ENCODE peak calls at places on chromosomes 7 and 10, in nine cellular contexts. N, I, P, K, R, C, D, Q and X are unnamed samples.

GRCh38 chr10:112227331-112227961 is 43.9 kb upstream of the GPAM start:
- DNase-seq in N (no peak), I (no peak), P (no peak), K (no peak), R (peak; percentile 36), C (no peak), D (no peak), Q (no peak), X (no peak)

GRCh38 chr10:44463511-44464121 is 78.7 kb upstream of the CXCL12 start:
- DNase-seq in N (no peak), I (no peak), P (no peak), K (no peak), R (peak; percentile 38), C (no peak), D (no peak), Q (no peak), X (no peak)

GRCh38 chr7:30905078-30906012 is 6.3 kb upstream of the AQP1 start:
- DNase-seq in N (no peak), I (peak; percentile 38), P (no peak), K (no peak), R (no peak), C (no peak), D (no peak), Q (no peak), X (no peak)

GRCh38 chr7:14900051-14900450 is 2.5 kb downstream of the DGKB start:
- DNase-seq in N (no peak), I (no peak), P (no peak), K (no peak), R (no peak), C (peak; percentile 14), D (no peak), Q (no peak), X (no peak)

GRCh38 chr10:128470302-128470962 is 344.2 kb upstream of the MKI67 start:
- DNase-seq in N (no peak), I (no peak), P (no peak), K (no peak), R (no peak), C (no peak), D (no peak), Q (no peak), X (no peak)

GRCh38 chr7:124570558-124570957 is 195.0 kb downstream of the GPR37 start:
- DNase-seq in N (no peak), I (no peak), P (no peak), K (no peak), R (no peak), C (no peak), D (no peak), Q (no peak), X (no peak)

GRCh38 chr10:133100706-133101463 is 13.2 kb downstream of the ADGRA1 start:
- DNase-seq in N (peak; percentile 98), I (no peak), P (peak; percentile 28), K (no peak), R (no peak), C (peak; percentile 98), D (no peak), Q (no peak), X (no peak)

GRCh38 chr7:108083980-108084379 is 46.2 kb downstream of the LAMB4 start:
- DNase-seq in N (no peak), I (no peak), P (no peak), K (no peak), R (peak; percentile 55), C (no peak), D (no peak), Q (no peak), X (no peak)

GRCh38 chr7:44142028-44142427 is 896 bp upstream of the MYL7 start:
- DNase-seq in N (no peak), I (no peak), P (no peak), K (no peak), R (no peak), C (no peak), D (no peak), Q (peak; percentile 52), X (no peak)

GRCh38 chr10:98848361-98848760 is 387.3 kb downstream of the HPSE2 start:
- DNase-seq in N (no peak), I (no peak), P (no peak), K (no peak), R (no peak), C (peak; percentile 3), D (no peak), Q (no peak), X (no peak)

GRCh38 chr10:52121688-52122087 is 192.4 kb upstream of the DKK1 start:
- DNase-seq in N (no peak), I (no peak), P (no peak), K (no peak), R (no peak), C (no peak), D (no peak), Q (no peak), X (no peak)

GRCh38 chr7:69889338-69890080 is 291.2 kb downstream of the AUTS2 start:
- DNase-seq in N (no peak), I (no peak), P (no peak), K (no peak), R (no peak), C (no peak), D (no peak), Q (no peak), X (no peak)

GRCh38 chr7:78953090-78953489 is 500.4 kb downstream of the MAGI2 start:
- DNase-seq in N (no peak), I (no peak), P (no peak), K (no peak), R (no peak), C (no peak), D (no peak), Q (no peak), X (no peak)

GRCh38 chr7:133365892-133366291 is 113.0 kb downstream of the EXOC4 start:
- DNase-seq in N (no peak), I (no peak), P (no peak), K (no peak), R (peak; percentile 50), C (no peak), D (no peak), Q (no peak), X (no peak)

GRCh38 chr10:16436758-16437539 is at the start of gene PTER:
- DNase-seq in N (peak; percentile 99), I (peak; percentile 99), P (peak; percentile 97), K (peak; percentile 73), R (peak; percentile 97), C (peak; percentile 98), D (peak; percentile 99), Q (peak; percentile 97), X (peak; percentile 98)

GRCh38 chr7:75631711-75632110 is 107.0 kb downstream of the HIP1 start:
- DNase-seq in N (no peak), I (no peak), P (no peak), K (no peak), R (no peak), C (no peak), D (no peak), Q (no peak), X (no peak)

GRCh38 chr10:90915141-90916075 is 5.5 kb downstream of the ANKRD1 start:
- DNase-seq in N (no peak), I (no peak), P (no peak), K (no peak), R (no peak), C (peak; percentile 29), D (no peak), Q (no peak), X (no peak)

GRCh38 chr7:111043533-111043932 is 47.4 kb upstream of the LRRN3 start:
- DNase-seq in N (no peak), I (no peak), P (no peak), K (no peak), R (no peak), C (no peak), D (no peak), Q (no peak), X (no peak)

GRCh38 chr7:131568953-131569352 is 12.5 kb upstream of the PODXL start:
- DNase-seq in N (peak; percentile 48), I (no peak), P (no peak), K (no peak), R (no peak), C (no peak), D (no peak), Q (no peak), X (no peak)

GRCh38 chr7:6536262-6536770 is 14.9 kb downstream of the GRID2IP start:
- DNase-seq in N (peak; percentile 72), I (peak; percentile 28), P (no peak), K (no peak), R (no peak), C (peak; percentile 63), D (no peak), Q (no peak), X (no peak)

GRCh38 chr10:70459771-70460490 is 18.4 kb upstream of the NODAL start:
- DNase-seq in N (peak; percentile 76), I (no peak), P (no peak), K (no peak), R (no peak), C (peak; percentile 57), D (no peak), Q (no peak), X (no peak)
- TF ChIP-seq CTCF in N (no peak), I (no peak), P (no peak), K (no peak), R (no peak), C (no peak), D (no peak), Q (no peak), X (no peak)

DNA sequence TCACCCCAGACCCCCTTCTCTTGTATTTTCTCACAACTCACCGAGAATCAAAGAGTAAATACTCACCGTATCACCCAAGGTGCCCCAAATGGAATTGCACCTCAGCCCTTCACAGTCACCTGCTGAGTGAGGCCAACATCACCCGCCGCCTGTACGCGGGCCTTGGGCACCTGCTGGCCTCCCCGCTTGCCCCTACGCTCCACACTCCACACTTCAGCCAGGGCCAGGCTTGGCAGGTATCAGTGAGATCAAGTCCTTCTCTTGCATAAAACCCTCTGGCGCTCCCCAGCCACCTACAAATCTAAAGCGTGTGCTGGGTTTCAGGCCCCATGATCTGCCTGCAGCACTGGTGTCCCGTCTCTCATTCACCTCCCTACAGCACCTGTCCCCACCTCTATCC is 300.6 kb downstream of the GFRA1 start:
- DNase-seq in N (no peak), I (no peak), P (no peak), K (no peak), R (no peak), C (no peak), D (no peak), Q (no peak), X (peak; percentile 36)
- H3K4me3 ChIP-seq in N (no peak overlapping the region), I (no peak overlapping the region), P (no peak overlapping the region), K (no peak overlapping the region), R (no peak overlapping the region), C (no peak overlapping the region), D (no peak overlapping the region), Q (no peak overlapping the region), X (no peak overlapping the region)

GRCh38 chr7:47938574-47939165 is 9.6 kb downstream of the PKD1L1 start:
- DNase-seq in N (peak; percentile 55), I (no peak), P (peak; percentile 56), K (no peak), R (no peak), C (no peak), D (no peak), Q (no peak), X (no peak)
- TF ChIP-seq CTCF in N (peak; percentile 70), I (no peak), P (peak; percentile 31), K (peak; percentile 26), R (no peak), C (peak; percentile 54), D (no peak), Q (no peak), X (no peak)

DNA sequence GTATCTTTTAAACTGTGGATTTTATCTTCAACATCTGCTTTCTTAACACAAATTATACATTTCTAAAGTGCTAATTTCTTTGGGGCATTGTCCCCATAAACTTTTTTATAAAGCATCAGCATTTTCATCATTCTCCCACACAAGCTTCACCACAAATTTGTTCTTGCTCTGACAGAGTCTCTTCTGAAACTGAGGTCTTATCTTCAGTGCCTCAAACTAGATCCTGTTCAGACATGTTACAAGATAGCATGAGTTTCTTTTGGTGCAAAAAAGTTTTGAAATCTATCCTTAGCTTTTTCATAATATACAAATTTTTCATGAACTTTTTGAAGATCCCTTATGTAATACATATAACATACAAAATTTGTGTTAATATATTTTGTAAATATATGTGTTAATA is 346.6 kb downstream of the IPMK start:
- DNase-seq in N (no peak), I (no peak), P (no peak), K (no peak), R (no peak), C (no peak), D (no peak), Q (no peak), X (no peak)
- H3K4me3 ChIP-seq in N (no peak overlapping the region), I (no peak overlapping the region), P (no peak overlapping the region), K (no peak overlapping the region), R (no peak overlapping the region), C (no peak overlapping the region), D (no peak overlapping the region), Q (no peak overlapping the region), X (no peak overlapping the region)